ENCODE peak calls at places on chromosomes 2 and 18, in four cellular contexts. W is activated CD4-positive, CD25-positive, alpha-beta regulatory T cell; C is GM13977; S is BE2C. I is an unnamed sample.

GRCh38 chr2:65383571-65384488 is 48.6 kb downstream of the SPRED2 start:
- DNase-seq in W (no peak), C (no peak), S (no peak), I (no peak)

GRCh38 chr2:196376984-196377877 is 205.9 kb upstream of the STK17B start:
- DNase-seq in W (no peak), C (peak), S (no peak), I (no peak)

GRCh38 chr2:56199492-56199891 is 15.7 kb downstream of the CCDC85A start:
- DNase-seq in W (no peak), C (no peak), S (no peak), I (no peak)

GRCh38 chr2:218816561-218817011 is 15.0 kb downstream of the PRKAG3 start:
- DNase-seq in W (no peak), C (no peak), S (no peak), I (no peak)

GRCh38 chr2:40311026-40311425 is 140.9 kb downstream of the SLC8A1 start:
- DNase-seq in W (no peak), C (no peak), S (no peak), I (no peak)

GRCh38 chr2:209721497-209721896 is 50.1 kb upstream of the UNC80 start:
- DNase-seq in W (no peak), C (no peak), S (no peak), I (no peak)

GRCh38 chr2:176137883-176138282 is 8.4 kb downstream of the HOXD8 start:
- DNase-seq in W (no peak), C (no peak), S (no peak), I (no peak)

GRCh38 chr2:49861821-49862220 is 707.5 kb upstream of the FSHR start:
- DNase-seq in W (no peak), C (no peak), S (no peak), I (no peak)

GRCh38 chr18:59219672-59220163 is at the start of gene GRP:
- DNase-seq in W (no peak), C (no peak), S (no peak), I (no peak)

GRCh38 chr18:22210331-22210754 is 41.0 kb downstream of the GATA6 start:
- DNase-seq in W (no peak), C (no peak), S (no peak), I (no peak)

GRCh38 chr2:46257476-46257875 is 39.7 kb upstream of the EPAS1 start:
- DNase-seq in W (no peak), C (no peak), S (no peak), I (no peak)

GRCh38 chr2:109173311-109174171 is 44.5 kb downstream of the SH3RF3 start:
- DNase-seq in W (no peak), C (no peak), S (peak), I (no peak)

GRCh38 chr18:22314406-22314805 is 103.3 kb downstream of the CTAGE1 start:
- DNase-seq in W (no peak), C (no peak), S (no peak), I (no peak)

GRCh38 chr2:64482765-64483504 is 29.0 kb downstream of the LGALSL start:
- DNase-seq in W (no peak), C (no peak), S (no peak), I (no peak)

GRCh38 chr2:164061129-164061746 is 325.4 kb upstream of the FIGN start:
- DNase-seq in W (no peak), C (peak), S (peak), I (no peak)

GRCh38 chr2:144479659-144480058 is 40.3 kb downstream of the ZEB2 start:
- DNase-seq in W (no peak), C (no peak), S (no peak), I (no peak)

GRCh38 chr2:128421861-128422311 is 103.2 kb upstream of the HS6ST1 start:
- DNase-seq in W (no peak), C (no peak), S (no peak), I (no peak)

GRCh38 chr2:216657086-216657855 is 24.1 kb downstream of the IGFBP2 start:
- DNase-seq in W (no peak), C (no peak), S (peak), I (no peak)

GRCh38 chr2:160358051-160358450 is 135.6 kb downstream of the RBMS1 start:
- DNase-seq in W (no peak), C (no peak), S (no peak), I (no peak)

GRCh38 chr2:42327125-42327524 is 33.9 kb downstream of the COX7A2L start:
- DNase-seq in W (no peak), C (no peak), S (no peak), I (no peak)

GRCh38 chr2:112712903-112713584 is 7.8 kb upstream of the NT5DC4 start:
- DNase-seq in W (no peak), C (no peak), S (no peak), I (no peak)

GRCh38 chr2:86492057-86492456 is 50.9 kb downstream of the KDM3A start:
- DNase-seq in W (no peak), C (no peak), S (no peak), I (no peak)

GRCh38 chr2:109638807-109639206 is 24.6 kb downstream of the SOWAHC start:
- DNase-seq in W (no peak), C (no peak), S (no peak), I (no peak)

GRCh38 chr2:150320623-150321022 is 166.8 kb downstream of the RND3 start:
- DNase-seq in W (no peak), C (no peak), S (no peak), I (no peak)

GRCh38 chr2:80490964-80491363 is 186.4 kb upstream of the LRRTM1 start:
- DNase-seq in W (no peak), C (no peak), S (no peak), I (no peak)

GRCh38 chr18:47184419-47185050 is 8.4 kb upstream of the IER3IP1 start:
- DNase-seq in W (no peak), C (no peak), S (peak), I (no peak)

GRCh38 chr2:185618630-185619029 is 120.0 kb upstream of the FSIP2 start:
- DNase-seq in W (no peak), C (no peak), S (peak), I (no peak)

GRCh38 chr18:76822510-76823165 is at the start of gene ZNF236:
- DNase-seq in W (peak), C (peak), S (peak), I (peak)

GRCh38 chr18:9348079-9348671 is 13.6 kb downstream of the TWSG1 start:
- DNase-seq in W (no peak), C (peak), S (no peak), I (no peak)

GRCh38 chr2:12173271-12173942 is 427.0 kb downstream of the LPIN1 start:
- DNase-seq in W (no peak), C (no peak), S (no peak), I (no peak)

GRCh38 chr2:172094319-172095145 is 8.2 kb downstream of the DLX2 start:
- DNase-seq in W (no peak), C (peak), S (no peak), I (no peak)

GRCh38 chr18:58253871-58254270 is 209.8 kb downstream of the NEDD4L start:
- DNase-seq in W (no peak), C (no peak), S (no peak), I (no peak)

GRCh38 chr18:3869848-3870247 is 419.9 kb downstream of the TGIF1 start:
- DNase-seq in W (no peak), C (no peak), S (no peak), I (no peak)

I was measured in activated gamma-delta T cell.